ENCODE peak calls at places on chromosomes 2 and 18, in ten cellular contexts. Z is neural progenitor cell; F is A549; U is psoas muscle; T is tibial artery; I is endodermal cell; E is CD8-positive, alpha-beta T cell; Y is fibroblast of the aortic adventitia; P is IMR-90; K is fibroblast of villous mesenchyme. Q is an unnamed sample.

GRCh38 chr2:97969466-97970067 is 26.2 kb downstream of the TMEM131 start:
- DNase-seq in P (peak), E (no peak), Y (peak), K (peak), T (no peak), U (no peak), F (no peak), Z (no peak), I (no peak), Q (peak)

GRCh38 chr18:4987452-4988405 is 209.3 kb downstream of the AKAIN1 start:
- DNase-seq in E (no peak), U (no peak), Y (no peak), F (no peak), I (peak), T (no peak), K (no peak), Z (peak), P (no peak), Q (no peak)

GRCh38 chr2:229920011-229920781 is 1.6 kb downstream of the TRIP12 start:
- DNase-seq in Z (peak), I (peak), P (no peak), E (peak), U (no peak), F (no peak), Y (peak), K (no peak), T (no peak), Q (peak)

GRCh38 chr2:9753665-9754531 is 89.4 kb upstream of the TAF1B start:
- DNase-seq in E (peak), Y (no peak), K (no peak), Z (no peak), F (no peak), I (peak), U (no peak), T (peak), P (no peak), Q (no peak)

GRCh38 chr2:11411768-11412448 is 54.1 kb downstream of the E2F6 start:
- DNase-seq in E (no peak), T (peak), K (peak), U (no peak), F (no peak), P (peak), Y (peak), I (peak), Z (peak), Q (peak)

GRCh38 chr18:24754572-24754971 is 294.1 kb downstream of the HRH4 start:
- DNase-seq in F (no peak), K (no peak), P (peak), E (no peak), Z (no peak), U (no peak), I (no peak), Y (no peak), T (no peak), Q (no peak)

GRCh38 chr2:130336150-130336876 is 6.4 kb upstream of the IMP4 start:
- DNase-seq in Z (peak), I (peak), U (no peak), Y (no peak), E (no peak), P (no peak), T (no peak), F (no peak), K (no peak), Q (no peak)

GRCh38 chr2:157751462-157752058 is 122.9 kb upstream of the ACVR1C start:
- DNase-seq in Z (peak), E (no peak), P (peak), Y (peak), T (no peak), U (peak), F (no peak), I (peak), K (peak), Q (peak)

GRCh38 chr2:160491922-160492371 is 1.7 kb downstream of the RBMS1 start:
- DNase-seq in F (no peak), Y (peak), P (peak), I (peak), E (no peak), K (peak), Z (peak), T (no peak), U (no peak), Q (peak)

GRCh38 chr2:173881886-173882285 is 83.3 kb downstream of the SP3 start:
- DNase-seq in F (no peak), U (no peak), P (peak), T (no peak), Z (no peak), K (no peak), I (no peak), Y (no peak), E (no peak), Q (peak)

GRCh38 chr2:127423476-127423840 is 5.2 kb downstream of the PROC start:
- DNase-seq in F (no peak), U (no peak), Y (no peak), T (no peak), P (no peak), K (no peak), Z (no peak), E (no peak), I (no peak), Q (no peak)

GRCh38 chr2:69567157-69567908 is 76.2 kb downstream of the AAK1 start:
- DNase-seq in U (no peak), T (no peak), Z (no peak), K (no peak), F (peak), Y (no peak), E (no peak), I (no peak), P (peak), Q (peak)

GRCh38 chr2:112706170-112706664 is 14.6 kb upstream of the NT5DC4 start:
- DNase-seq in Z (no peak), T (no peak), I (no peak), E (peak), F (no peak), K (peak), U (no peak), Y (peak), P (peak), Q (peak)

GRCh38 chr2:28175028-28175427 is 217.6 kb upstream of the FOSL2 start:
- DNase-seq in E (no peak), Y (no peak), I (peak), F (no peak), P (no peak), T (no peak), K (no peak), Z (no peak), U (no peak), Q (no peak)

GRCh38 chr18:76730901-76731300 is 91.5 kb upstream of the ZNF236 start:
- DNase-seq in U (no peak), T (no peak), E (no peak), I (no peak), Z (no peak), K (no peak), F (no peak), P (no peak), Y (no peak), Q (no peak)

GRCh38 chr2:128638311-128638710 is 319.6 kb upstream of the HS6ST1 start:
- DNase-seq in Z (peak), U (no peak), K (no peak), Y (no peak), E (no peak), P (no peak), I (peak), F (no peak), T (no peak), Q (no peak)

GRCh38 chr2:150007815-150008430 is 420.3 kb upstream of the MMADHC start:
- DNase-seq in P (peak), Y (no peak), E (no peak), I (no peak), U (no peak), T (no peak), Z (no peak), K (no peak), F (no peak), Q (no peak)

GRCh38 chr2:136281281-136282117 is 163.6 kb upstream of the CXCR4 start:
- DNase-seq in P (no peak), T (no peak), K (no peak), Y (no peak), E (peak), Z (no peak), I (peak), F (no peak), U (no peak), Q (no peak)

GRCh38 chr2:3299703-3300102 is 77.9 kb downstream of the EIPR1 start:
- DNase-seq in P (no peak), I (no peak), Y (no peak), K (no peak), F (no peak), T (peak), E (no peak), Z (no peak), U (no peak), Q (no peak)

GRCh38 chr18:79964330-79965118 is at the start of gene HSBP1L1:
- DNase-seq in F (peak), P (no peak), U (peak), T (no peak), Z (peak), I (peak), K (peak), Y (peak), E (peak), Q (peak)

GRCh38 chr2:10347559-10347941 is 44.8 kb downstream of the HPCAL1 start:
- DNase-seq in F (no peak), E (no peak), K (no peak), P (no peak), Y (no peak), Z (no peak), T (no peak), I (no peak), U (no peak), Q (no peak)

GRCh38 chr2:204892506-204893255 is 347.4 kb downstream of the PARD3B start:
- DNase-seq in K (peak), P (peak), Y (peak), F (no peak), T (no peak), U (no peak), I (no peak), E (no peak), Z (no peak), Q (no peak)

GRCh38 chr2:46236006-46236875 is 61.0 kb upstream of the EPAS1 start:
- DNase-seq in P (no peak), Y (peak), K (no peak), T (no peak), F (no peak), U (no peak), Z (no peak), I (no peak), E (no peak), Q (no peak)

GRCh38 chr2:113342650-113343049 is 63.9 kb upstream of the PAX8 start:
- DNase-seq in I (no peak), E (no peak), T (peak), P (no peak), U (no peak), Y (no peak), F (no peak), Z (no peak), K (no peak), Q (no peak)

GRCh38 chr2:41853427-41854191 is 194.2 kb upstream of the PKDCC start:
- DNase-seq in U (no peak), Y (peak), K (peak), F (peak), T (no peak), I (peak), Z (peak), P (peak), E (no peak), Q (peak)

GRCh38 chr2:187442378-187442777 is 5.7 kb downstream of the CALCRL start:
- DNase-seq in Y (no peak), U (no peak), Z (no peak), I (no peak), K (no peak), T (no peak), P (no peak), F (no peak), E (no peak), Q (no peak)

GRCh38 chr18:15165048-15165447 is 417.1 kb downstream of the ANKRD30B start:
- DNase-seq in I (peak), T (no peak), Y (no peak), K (no peak), F (no peak), Z (no peak), U (no peak), P (no peak), E (no peak), Q (no peak)

GRCh38 chr18:62716679-62717058 is 1.3 kb downstream of the PHLPP1 start:
- DNase-seq in Y (no peak), K (peak), U (peak), Z (peak), T (peak), I (no peak), P (no peak), F (peak), E (peak), Q (no peak)

GRCh38 chr2:217279130-217279529 is 419.3 kb upstream of the TNP1 start:
- DNase-seq in I (no peak), K (no peak), F (no peak), T (no peak), Z (no peak), Y (peak), U (no peak), P (peak), E (no peak), Q (peak)

GRCh38 chr2:19235308-19235707 is 123.1 kb downstream of the OSR1 start:
- DNase-seq in T (no peak), E (no peak), P (peak), F (no peak), Z (no peak), Y (peak), I (no peak), K (peak), U (no peak), Q (peak)

GRCh38 chr2:182941939-182942338 is 75.5 kb upstream of the FRZB start:
- DNase-seq in Z (no peak), I (no peak), F (no peak), U (no peak), Y (no peak), K (peak), T (no peak), P (peak), E (no peak), Q (no peak)

DNA sequence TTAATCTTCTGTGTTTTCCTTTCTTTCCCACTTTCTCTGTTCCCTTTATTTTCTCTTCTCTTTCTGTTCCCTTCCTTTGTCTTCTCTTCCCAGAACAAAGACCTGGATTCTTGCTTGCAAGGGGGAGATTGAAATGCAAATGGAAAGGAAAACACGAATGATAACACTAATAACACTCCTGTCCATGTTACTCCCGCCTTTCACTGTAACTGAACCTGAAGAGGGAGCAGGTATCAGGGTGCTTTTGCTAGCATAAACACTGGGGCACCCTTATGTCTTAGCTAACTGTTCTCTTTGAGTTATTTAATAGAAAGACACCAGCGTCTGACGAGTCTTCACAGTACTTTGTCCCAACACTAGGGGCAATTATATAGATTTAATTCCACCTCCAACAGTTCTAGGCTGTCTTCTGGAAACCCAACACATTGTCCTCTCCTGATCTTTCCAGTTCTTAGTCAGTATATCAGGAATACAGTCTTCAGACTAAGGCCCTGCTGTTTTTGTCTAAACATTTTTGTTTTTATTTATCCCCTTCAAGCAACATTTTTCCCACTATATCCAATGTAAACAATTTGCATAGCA is 99.2 kb downstream of the PTPRM start:
- DNase-seq in U (no peak), E (no peak), I (no peak), K (no peak), T (no peak), F (peak), Y (no peak), Z (peak), P (no peak), Q (no peak)
- TF ChIP-seq CTCF in U (no peak), E (no peak), I (peak), K (no peak), T (no peak), F (no peak), Y (no peak), Z (peak), P (no peak), Q (no peak)

GRCh38 chr2:64228923-64229322 is 84.7 kb upstream of the PELI1 start:
- DNase-seq in Z (no peak), U (no peak), K (no peak), Y (no peak), P (no peak), T (no peak), I (no peak), E (no peak), F (no peak), Q (no peak)
- H3K4me3 ChIP-seq in Z (peak), U (peak), K (peak), Y (no peak), P (no peak), T (no peak), I (peak), E (peak), F (no peak), Q (no peak)

DNA sequence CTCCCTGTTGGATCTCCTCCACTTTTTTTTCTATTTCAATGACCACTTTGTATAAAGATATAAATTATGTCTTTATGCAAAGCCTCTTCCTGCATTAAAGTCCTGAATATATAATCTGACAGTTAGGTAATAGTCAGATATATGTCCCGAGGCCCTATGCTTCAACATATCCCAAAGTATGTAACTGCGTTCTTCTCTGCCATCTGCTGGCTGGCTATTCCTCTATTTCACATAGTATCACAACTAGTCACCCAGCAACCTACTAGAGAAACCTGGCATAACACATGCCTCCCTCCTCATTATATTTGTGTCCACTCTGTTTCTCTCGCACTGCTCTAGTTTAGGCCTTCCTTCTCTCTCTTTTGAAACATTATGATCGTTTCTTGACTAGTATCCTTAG is 640.8 kb downstream of the DPP10 start:
- DNase-seq in Y (no peak), I (peak), P (no peak), E (no peak), Z (peak), T (no peak), U (no peak), K (no peak), F (no peak), Q (no peak)
- TF ChIP-seq CTCF in Y (no peak), I (peak), P (no peak), E (no peak), Z (peak), T (no peak), U (no peak), K (no peak), F (no peak), Q (no peak)

GRCh38 chr18:58867281-58867961 is 2.7 kb downstream of the ZNF532 start:
- DNase-seq in K (no peak), F (no peak), E (no peak), I (peak), U (no peak), Y (no peak), P (no peak), T (no peak), Z (peak), Q (no peak)

GRCh38 chr18:58866261-58867232 is 1.9 kb downstream of the ZNF532 start:
- DNase-seq in I (peak), F (no peak), E (no peak), Z (no peak), K (peak), T (no peak), Y (no peak), U (no peak), P (no peak), Q (no peak)

GRCh38 chr18:58863539-58864145 is 1.0 kb upstream of the ZNF532 start:
- DNase-seq in Z (peak), T (peak), F (no peak), Y (no peak), I (peak), U (peak), P (peak), E (peak), K (peak), Q (peak)

GRCh38 chr18:58865009-58865345 is 300 bp downstream of the ZNF532 start:
- DNase-seq in Y (no peak), U (no peak), K (peak), F (no peak), P (no peak), I (no peak), Z (no peak), T (no peak), E (no peak), Q (no peak)

DNA sequence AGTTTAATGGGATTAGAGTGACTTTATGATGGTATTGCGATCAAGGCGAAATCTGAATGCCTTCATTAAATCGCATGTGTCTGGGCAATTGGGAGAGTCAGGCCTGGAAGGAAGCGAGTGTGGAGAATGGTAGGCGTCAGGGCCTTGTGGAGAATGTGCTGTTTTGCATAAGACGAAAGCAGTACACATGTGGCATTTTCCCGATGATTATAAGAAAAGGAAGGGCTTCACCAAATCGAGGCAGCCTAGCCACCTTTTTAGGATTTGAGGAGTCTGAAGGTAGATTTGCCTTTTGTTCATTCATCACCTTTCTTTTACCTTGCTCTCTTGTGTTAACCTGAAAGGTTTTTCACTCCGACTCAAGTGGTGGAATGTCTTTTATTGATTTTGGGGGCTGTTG is 1.0 kb downstream of the ZNF532 start:
- DNase-seq in E (no peak), Y (no peak), Z (no peak), T (no peak), F (no peak), U (no peak), K (peak), P (no peak), I (peak), Q (no peak)
- H3K4me3 ChIP-seq in E (no peak), Y (no peak), Z (peak), T (peak), F (no peak), U (peak), K (peak), P (no peak), I (peak), Q (no peak)

GRCh38 chr2:53784431-53784830 is 2.3 kb downstream of the ASB3 start:
- DNase-seq in K (no peak), T (no peak), Z (no peak), I (no peak), Y (peak), U (no peak), F (no peak), E (no peak), P (peak), Q (no peak)
- TF ChIP-seq CTCF in K (no peak), T (no peak), Z (no peak), I (no peak), Y (no peak), U (no peak), F (no peak), E (no peak), P (no peak), Q (no peak)

DNA sequence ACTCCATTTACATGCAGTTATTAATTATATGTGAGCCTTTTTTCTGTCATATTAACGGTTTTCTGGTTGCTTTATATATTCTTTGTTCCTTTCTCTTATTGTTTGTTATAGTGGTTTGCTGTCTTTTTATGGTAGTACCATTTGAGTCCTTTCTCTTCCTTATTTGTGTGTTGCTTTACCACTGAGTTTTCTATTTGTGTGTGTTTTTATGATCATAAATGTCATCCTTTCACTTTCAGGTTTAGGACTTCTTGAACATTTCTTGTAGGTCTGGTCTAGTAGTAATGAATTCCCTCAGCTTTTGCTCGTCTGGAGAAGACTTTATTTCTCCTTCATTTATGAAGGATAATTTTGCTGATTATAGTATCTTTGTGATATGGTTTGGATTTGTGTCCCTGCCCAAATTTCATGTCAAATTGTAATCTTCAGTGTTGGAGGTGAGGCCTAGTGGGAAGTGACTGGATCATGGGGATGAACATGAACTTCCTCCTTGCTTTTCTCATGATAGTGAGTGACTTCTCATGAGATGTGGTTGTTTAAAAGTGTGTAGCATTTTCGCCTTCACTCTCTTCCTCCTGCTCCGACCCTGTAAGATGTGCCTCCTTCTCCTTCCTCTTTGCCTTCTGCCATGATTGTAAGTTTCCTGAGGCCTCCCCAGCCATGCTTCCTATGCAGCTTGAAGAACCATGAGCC is 11.5 kb downstream of the GCC2 start:
- DNase-seq in E (no peak), P (no peak), F (no peak), I (no peak), U (no peak), T (no peak), Z (no peak), Y (no peak), K (no peak), Q (no peak)
- H3K4me3 ChIP-seq in E (no peak), P (no peak), F (no peak), I (no peak), U (no peak), T (no peak), Z (no peak), Y (no peak), K (no peak), Q (no peak)

GRCh38 chr2:170123593-170123992 is 54.4 kb upstream of the MYO3B start:
- DNase-seq in U (no peak), F (no peak), Y (peak), P (peak), T (no peak), K (no peak), E (no peak), I (peak), Z (no peak), Q (no peak)
- TF ChIP-seq CTCF in U (no peak), F (no peak), Y (peak), P (no peak), T (no peak), K (no peak), E (no peak), I (peak), Z (no peak), Q (no peak)